ENCODE peak calls at places on chromosomes 5 and 9, in nine cellular contexts. D, Z, S, V, J, R, O, A and H are unnamed samples.

GRCh38 chr5:39730011-39730410 is 305.2 kb upstream of the DAB2 start:
- DNase-seq in A (no peak), R (no peak), D (no peak), J (peak; percentile 46), V (no peak), O (no peak), Z (no peak), S (no peak), H (peak; percentile 53)

GRCh38 chr9:98610196-98610595 is 98.5 kb downstream of the GABBR2 start:
- DNase-seq in O (peak; percentile 16), R (no peak), D (no peak), S (peak; percentile 16), A (no peak), V (no peak), J (no peak), Z (no peak), H (peak; percentile 6)

GRCh38 chr5:135660826-135661555 is 82.2 kb upstream of the CXCL14 start:
- DNase-seq in S (peak; percentile 18), D (no peak), R (no peak), J (no peak), O (no peak), A (no peak), Z (no peak), V (no peak), H (no peak)

GRCh38 chr5:170508036-170508435 is 4.2 kb downstream of the KCNIP1 start:
- DNase-seq in R (no peak), O (no peak), V (no peak), D (no peak), Z (no peak), A (no peak), S (no peak), J (no peak), H (peak; percentile 22)

GRCh38 chr5:113985505-113985904 is 376.4 kb upstream of the KCNN2 start:
- DNase-seq in D (no peak), V (no peak), R (no peak), S (no peak), A (no peak), Z (no peak), J (no peak), O (no peak), H (no peak)

GRCh38 chr5:149801307-149801985 is 71.3 kb downstream of the PPARGC1B start:
- DNase-seq in A (no peak), V (no peak), O (no peak), J (no peak), S (no peak), R (no peak), D (no peak), Z (no peak), H (no peak)

GRCh38 chr5:113199122-113199905 is 222.7 kb downstream of the DCP2 start:
- DNase-seq in O (no peak), S (peak; percentile 49), J (peak; percentile 59), R (no peak), V (no peak), D (no peak), A (no peak), Z (no peak), H (peak; percentile 9)

GRCh38 chr9:116656535-116656934 is 30.6 kb upstream of the TRIM32 start:
- DNase-seq in Z (no peak), J (no peak), S (no peak), A (no peak), O (no peak), V (no peak), D (no peak), R (no peak), H (no peak)

GRCh38 chr9:87816041-87816440 is 66.6 kb upstream of the SPATA31E1 start:
- DNase-seq in D (no peak), S (peak; percentile 14), Z (no peak), V (no peak), J (peak; percentile 27), R (no peak), A (no peak), O (no peak), H (no peak)

GRCh38 chr5:11046160-11046559 is 285.1 kb upstream of the DAP start:
- DNase-seq in A (no peak), J (peak; percentile 36), Z (no peak), V (no peak), D (no peak), O (no peak), R (no peak), S (no peak), H (peak; percentile 5)

GRCh38 chr5:14491505-14491904 is 90.1 kb upstream of the OTULINL start:
- DNase-seq in R (peak; percentile 48), A (no peak), O (no peak), V (no peak), J (peak; percentile 37), Z (no peak), D (no peak), S (peak; percentile 57), H (peak; percentile 64)

GRCh38 chr5:123874600-123875201 is 362.7 kb downstream of the CSNK1G3 start:
- DNase-seq in O (no peak), Z (no peak), V (no peak), S (peak; percentile 63), A (no peak), R (no peak), J (peak; percentile 54), D (no peak), H (peak; percentile 67)

GRCh38 chr9:801399-802071 is 40.0 kb upstream of the DMRT1 start:
- DNase-seq in Z (no peak), A (no peak), S (peak; percentile 81), O (no peak), J (no peak), V (no peak), R (peak; percentile 12), D (no peak), H (peak; percentile 84)

GRCh38 chr5:173327084-173327947 is 898 bp downstream of the STC2 start:
- DNase-seq in A (no peak), J (peak; percentile 43), O (no peak), V (no peak), D (no peak), S (peak; percentile 53), Z (no peak), R (no peak), H (peak; percentile 54)

GRCh38 chr9:38068866-38069628 is at the start of gene SHB:
- DNase-seq in S (no peak), J (peak; percentile 63), R (peak; percentile 57), A (peak; percentile 71), V (peak; percentile 80), Z (peak; percentile 77), D (peak; percentile 42), O (peak; percentile 78), H (no peak)

GRCh38 chr5:9401786-9402472 is 143.9 kb downstream of the SEMA5A start:
- DNase-seq in Z (no peak), V (no peak), R (no peak), J (no peak), D (no peak), A (no peak), S (no peak), O (no peak), H (peak; percentile 14)

GRCh38 chr5:93189707-93190120 is 391.3 kb downstream of the NR2F1-AS1 start:
- DNase-seq in J (peak; percentile 96), R (no peak), Z (no peak), V (no peak), S (peak; percentile 91), A (no peak), D (no peak), O (no peak), H (peak; percentile 96)

GRCh38 chr5:140574165-140574564 is 9.5 kb downstream of the SLC35A4 start:
- DNase-seq in Z (no peak), R (no peak), V (no peak), S (no peak), J (no peak), O (no peak), A (no peak), D (no peak), H (no peak)

GRCh38 chr5:58072202-58072791 is 387.6 kb downstream of the PLK2 start:
- DNase-seq in S (peak; percentile 39), A (no peak), J (peak; percentile 5), Z (no peak), D (no peak), V (no peak), O (no peak), R (no peak), H (no peak)

GRCh38 chr5:147578228-147579024 is 68.6 kb upstream of the DPYSL3 start:
- DNase-seq in D (no peak), J (peak; percentile 63), A (no peak), V (no peak), S (peak; percentile 78), R (no peak), Z (no peak), O (no peak), H (peak; percentile 58)

GRCh38 chr5:115461093-115461492 is 83.5 kb downstream of the FEM1C start:
- DNase-seq in J (peak; percentile 26), S (no peak), A (no peak), R (no peak), O (no peak), V (no peak), D (no peak), Z (no peak), H (peak; percentile 45)

GRCh38 chr5:77083088-77083487 is 4.0 kb downstream of the ZBED3 start:
- DNase-seq in S (no peak), J (no peak), R (no peak), D (no peak), O (no peak), V (no peak), Z (no peak), A (no peak), H (no peak)

GRCh38 chr5:16712178-16712577 is 95.4 kb upstream of the RETREG1 start:
- DNase-seq in A (no peak), R (no peak), S (no peak), J (no peak), D (no peak), V (no peak), Z (no peak), O (no peak), H (no peak)

GRCh38 chr9:95993342-95993741 is 117.9 kb downstream of the ERCC6L2 start:
- DNase-seq in R (no peak), A (no peak), V (no peak), D (no peak), Z (no peak), S (no peak), O (no peak), J (no peak), H (no peak)

GRCh38 chr5:80255425-80255751 is 460 bp downstream of the SERINC5 start:
- DNase-seq in A (no peak), O (no peak), S (peak; percentile 66), V (no peak), J (peak; percentile 45), Z (peak; percentile 19), D (peak; percentile 17), R (peak; percentile 63), H (peak; percentile 63)

GRCh38 chr5:112626079-112626478 is 111.6 kb upstream of the APC start:
- DNase-seq in D (no peak), R (no peak), O (no peak), A (no peak), V (no peak), Z (no peak), J (no peak), S (no peak), H (no peak)

GRCh38 chr5:98986556-98986955 is 57.7 kb upstream of the CHD1 start:
- DNase-seq in D (no peak), R (no peak), O (no peak), V (no peak), J (no peak), S (no peak), A (no peak), Z (no peak), H (no peak)

GRCh38 chr9:133184971-133185370 is 21.3 kb upstream of the GBGT1 start:
- DNase-seq in R (no peak), Z (no peak), A (peak; percentile 20), J (peak; percentile 64), V (no peak), O (no peak), S (peak; percentile 73), D (no peak), H (peak; percentile 80)

GRCh38 chr5:111655169-111655924 is 101.6 kb downstream of the NREP start:
- DNase-seq in R (no peak), D (no peak), V (no peak), Z (no peak), O (no peak), S (peak; percentile 36), A (no peak), J (no peak), H (peak; percentile 6)

GRCh38 chr9:4262735-4263141 is 37.1 kb downstream of the GLIS3 start:
- DNase-seq in R (no peak), J (peak; percentile 88), S (peak; percentile 86), A (no peak), Z (no peak), D (no peak), V (no peak), O (no peak), H (peak; percentile 98)

GRCh38 chr9:98808411-98808815 is 943 bp downstream of the GALNT12 start:
- DNase-seq in Z (no peak), A (no peak), D (no peak), R (no peak), V (no peak), J (no peak), S (no peak), O (no peak), H (no peak)